ENCODE peak calls at places on chromosomes 11 and 22, in five cellular contexts. Y is left kidney; R is foreskin fibroblast; Q is activated CD4-positive, alpha-beta T cell treated with anti-CD3 and anti-CD28 coated beads, Interleukin-2, amount 50 U/mL, for 1 hour; N is AML-193. T is an unnamed sample.

GRCh38 chr22:32789797-32790620 is 11.5 kb upstream of the TIMP3 start:
- DNase-seq in Q (no peak), N (no peak), Y (no peak), R (no peak), T (no peak)

GRCh38 chr11:112655386-112655785 is 305.8 kb upstream of the NCAM1 start:
- DNase-seq in Y (peak; percentile 85), Q (no peak), R (peak; percentile 81), N (no peak), T (no peak)

GRCh38 chr11:62842171-62842717 is 2.9 kb upstream of the WDR74 start:
- DNase-seq in Q (no peak), R (no peak), Y (peak; percentile 83), N (no peak), T (peak; percentile 42)

GRCh38 chr11:118290923-118291322 is 13.6 kb upstream of the CD3E start:
- DNase-seq in Y (peak; percentile 32), R (no peak), Q (no peak), N (peak; percentile 61), T (peak; percentile 73)

GRCh38 chr11:36463781-36464180 is 46.3 kb downstream of the TRAF6 start:
- DNase-seq in Y (no peak), N (no peak), Q (no peak), R (no peak), T (no peak)

GRCh38 chr11:10575999-10576398 is 7.5 kb upstream of the LYVE1 start:
- DNase-seq in Q (no peak), R (no peak), N (no peak), Y (no peak), T (no peak)

GRCh38 chr11:65528819-65529350 is 4.0 kb downstream of the SCYL1 start:
- DNase-seq in Q (no peak), R (no peak), N (no peak), Y (no peak), T (no peak)

GRCh38 chr11:44304091-44305084 is 5.6 kb downstream of the ALX4 start:
- DNase-seq in Q (no peak), R (no peak), N (no peak), Y (peak; percentile 60), T (no peak)

GRCh38 chr11:76695133-76695532 is 24.6 kb upstream of the LRRC32 start:
- DNase-seq in R (no peak), Q (no peak), N (no peak), Y (no peak), T (no peak)

GRCh38 chr11:61472868-61473267 is 35.7 kb upstream of the LRRC10B start:
- DNase-seq in Y (no peak), Q (no peak), N (no peak), R (peak; percentile 38), T (no peak)

GRCh38 chr11:35798423-35798822 is 135.8 kb downstream of the TRIM44 start:
- DNase-seq in Y (no peak), R (no peak), N (no peak), Q (no peak), T (no peak)

GRCh38 chr11:29389793-29390192 is 627.0 kb downstream of the KCNA4 start:
- DNase-seq in N (no peak), Q (no peak), Y (no peak), R (no peak), T (no peak)

GRCh38 chr22:45891021-45891421 is 85.9 kb downstream of the WNT7B start:
- DNase-seq in N (no peak), Y (no peak), Q (no peak), R (no peak), T (no peak)

GRCh38 chr22:47002692-47003091 is 240.2 kb downstream of the TBC1D22A start:
- DNase-seq in R (no peak), Q (no peak), N (no peak), Y (no peak), T (no peak)

GRCh38 chr22:44325718-44326548 is 13.2 kb upstream of the SHISAL1 start:
- DNase-seq in R (peak; percentile 33), Y (no peak), N (no peak), Q (no peak), T (no peak)

GRCh38 chr11:9313648-9314290 is 624 bp downstream of the TMEM41B start:
- DNase-seq in N (no peak), Y (peak; percentile 68), R (no peak), Q (no peak), T (no peak)

GRCh38 chr11:44997566-44997965 is 46.9 kb upstream of the TP53I11 start:
- DNase-seq in Y (no peak), R (no peak), N (no peak), Q (no peak), T (no peak)

GRCh38 chr11:16924826-16925494 is 89.3 kb downstream of the PLEKHA7 start:
- DNase-seq in Y (peak; percentile 90), R (peak; percentile 17), Q (no peak), N (no peak), T (no peak)

GRCh38 chr22:50270302-50271010 is at the start of gene MAPK11:
- DNase-seq in Q (peak; percentile 73), R (no peak), N (peak; percentile 56), Y (peak; percentile 88), T (peak; percentile 72)

GRCh38 chr11:7451520-7451919 is 33.8 kb upstream of the OLFML1 start:
- DNase-seq in Q (no peak), R (no peak), Y (no peak), N (no peak), T (no peak)

GRCh38 chr11:130874955-130875531 is 41.2 kb downstream of the SNX19 start:
- DNase-seq in R (no peak), Y (no peak), N (no peak), Q (no peak), T (no peak)

GRCh38 chr22:45083659-45084305 is 74.0 kb upstream of the PHF21B start:
- DNase-seq in Y (no peak), N (no peak), Q (no peak), R (peak; percentile 66), T (no peak)

GRCh38 chr22:44882226-44882905 is 127.4 kb downstream of the PHF21B start:
- DNase-seq in Q (no peak), Y (no peak), R (no peak), N (no peak), T (no peak)

GRCh38 chr11:130585545-130585944 is 137.1 kb downstream of the ADAMTS15 start:
- DNase-seq in Q (no peak), R (no peak), N (no peak), Y (peak; percentile 78), T (no peak)

GRCh38 chr11:97938789-97939188 is 1082.0 kb upstream of the CNTN5 start:
- DNase-seq in Y (no peak), Q (no peak), N (no peak), R (no peak), T (no peak)

GRCh38 chr22:26890870-26891269 is 233.5 kb downstream of the MIAT start:
- DNase-seq in N (no peak), R (no peak), Q (no peak), Y (peak; percentile 43), T (no peak)

GRCh38 chr11:67600324-67601029 is 6.3 kb upstream of the NDUFV1 start:
- DNase-seq in Y (no peak), Q (no peak), N (peak; percentile 41), R (no peak), T (peak; percentile 78)

GRCh38 chr11:90250970-90251369 is 28.1 kb upstream of the CHORDC1 start:
- DNase-seq in Y (no peak), N (peak; percentile 52), Q (no peak), R (no peak), T (peak; percentile 46)

GRCh38 chr11:46726206-46726862 is 7.3 kb downstream of the F2 start:
- DNase-seq in R (no peak), N (no peak), Q (no peak), Y (no peak), T (no peak)

GRCh38 chr11:57276857-57277505 is 39.9 kb upstream of the APLNR start:
- DNase-seq in N (peak; percentile 32), R (no peak), Q (no peak), Y (no peak), T (no peak)

GRCh38 chr11:116852261-116853125 is 15.1 kb upstream of the APOA1 start:
- DNase-seq in N (no peak), Q (no peak), R (peak; percentile 68), Y (peak; percentile 32), T (no peak)

GRCh38 chr11:90594658-90595057 is 371.8 kb upstream of the CHORDC1 start:
- DNase-seq in Y (peak; percentile 6), R (no peak), Q (no peak), N (no peak), T (no peak)

GRCh38 chr11:71501071-71501985 is 25.7 kb upstream of the KRTAP5-7 start:
- DNase-seq in N (no peak), Y (no peak), R (no peak), Q (no peak), T (no peak)

GRCh38 chr11:118673361-118674093 is 5.9 kb downstream of the TREH start:
- DNase-seq in Q (no peak), R (no peak), N (no peak), Y (no peak), T (no peak)

GRCh38 chr11:4180441-4181183 is 86.0 kb downstream of the RRM1 start:
- DNase-seq in R (no peak), N (no peak), Y (no peak), Q (no peak), T (no peak)

GRCh38 chr11:108965602-108966001 is 300.7 kb downstream of the DDX10 start:
- DNase-seq in Q (no peak), R (peak; percentile 96), N (peak; percentile 78), Y (no peak), T (no peak)

GRCh38 chr22:26502688-26503561 is 9.3 kb downstream of the TFIP11 start:
- DNase-seq in N (peak; percentile 84), R (no peak), Q (peak; percentile 41), Y (peak; percentile 80), T (peak; percentile 97)

GRCh38 chr22:29580200-29580810 is 608 bp downstream of the NIPSNAP1 start:
- DNase-seq in N (no peak), Y (peak; percentile 54), Q (no peak), R (no peak), T (no peak)

T was measured in KBM-7.